ENCODE peak calls at places on chromosome 2, in five cellular contexts. H is right cardiac atrium, I is IMR-90, L is AML-193, G is Calu3. D is an unnamed sample.

GRCh38 chr2:126220336-126220735 is 435.6 kb upstream of the GYPC start:
- DNase-seq in H (no peak), I (no peak), L (no peak), G (no peak), D (no peak)

GRCh38 chr2:195382186-195382585 is 274.8 kb upstream of the SLC39A10 start:
- DNase-seq in H (no peak), I (no peak), L (peak), G (no peak), D (no peak)

GRCh38 chr2:225748606-225749005 is 349.1 kb downstream of the NYAP2 start:
- DNase-seq in H (no peak), I (no peak), L (no peak), G (no peak), D (no peak)

GRCh38 chr2:239211391-239212094 is 189.3 kb downstream of the HDAC4 start:
- DNase-seq in H (no peak), I (no peak), L (no peak), G (no peak), D (peak)

GRCh38 chr2:199819746-199820145 is 31.2 kb downstream of the FTCDNL1 start:
- DNase-seq in H (no peak), I (no peak), L (no peak), G (no peak), D (no peak)

GRCh38 chr2:29640360-29640759 is 281.0 kb downstream of the ALK start:
- DNase-seq in H (no peak), I (no peak), L (no peak), G (no peak), D (no peak)

GRCh38 chr2:67571785-67572718 is 174.9 kb downstream of the ETAA1 start:
- DNase-seq in H (no peak), I (peak), L (no peak), G (peak), D (no peak)

GRCh38 chr2:159891917-159892691 is 94.1 kb upstream of the CD302 start:
- DNase-seq in H (no peak), I (peak), L (no peak), G (peak), D (no peak)

GRCh38 chr2:219460424-219460926 is 25.8 kb downstream of the SPEG start:
- DNase-seq in H (peak), I (peak), L (no peak), G (no peak), D (peak)

GRCh38 chr2:48176876-48177275 is 270.6 kb upstream of the FBXO11 start:
- DNase-seq in H (no peak), I (no peak), L (no peak), G (no peak), D (no peak)